ENCODE peak calls at places on chromosomes 12 and 14, in ten cellular contexts. P is mesothelial cell of epicardium; L is aorta; H is AG20443; C is PC-3; B is retina; I is HT1080; K is stimulated activated CD4-positive, alpha-beta T cell treated with anti-CD3 and anti-CD28 coated beads, Interleukin-2, amount 100 ng/mL, for 48 hours; J is CD8-positive, alpha-beta memory T cell; M is astrocyte of the hippocampus. U is an unnamed sample.

GRCh38 chr14:80973918-80974317 is 18.5 kb downstream of the TSHR start:
- DNase-seq in P (no peak), L (no peak), H (no peak), C (no peak), B (no peak), I (no peak), K (no peak), J (no peak), M (peak; percentile 48), U (no peak)

GRCh38 chr12:73950506-73950905 is 587.1 kb upstream of the ATXN7L3B start:
- DNase-seq in P (no peak), L (no peak), H (no peak), C (no peak), B (no peak), I (peak; percentile 33), K (no peak), J (no peak), M (no peak), U (no peak)

GRCh38 chr14:67319142-67319541 is 40.5 kb downstream of the ATP6V1D start:
- DNase-seq in P (no peak), L (no peak), H (no peak), C (peak; percentile 74), B (no peak), I (no peak), K (no peak), J (no peak), M (peak; percentile 18), U (no peak)

GRCh38 chr12:57147641-57147944 is 174 bp upstream of the LRP1-AS start:
- DNase-seq in P (no peak), L (peak; percentile 75), H (peak; percentile 51), C (no peak), B (no peak), I (peak; percentile 68), K (no peak), J (no peak), M (no peak), U (no peak)

GRCh38 chr14:72715215-72715909 is 178.5 kb downstream of the DPF3 start:
- DNase-seq in P (no peak), L (no peak), H (no peak), C (no peak), B (no peak), I (no peak), K (no peak), J (no peak), M (peak; percentile 18), U (no peak)

GRCh38 chr14:100370003-100370402 is 46.9 kb downstream of the SLC25A47 start:
- DNase-seq in P (no peak), L (no peak), H (no peak), C (peak; percentile 31), B (no peak), I (peak; percentile 26), K (no peak), J (no peak), M (no peak), U (no peak)

GRCh38 chr14:99982449-99983250 is 82.6 kb upstream of the EVL start:
- DNase-seq in P (peak; percentile 29), L (no peak), H (peak; percentile 79), C (peak; percentile 71), B (peak; percentile 71), I (peak; percentile 58), K (peak; percentile 63), J (peak; percentile 45), M (peak; percentile 78), U (no peak)

GRCh38 chr14:30296956-30297405 is 262.0 kb upstream of the G2E3 start:
- DNase-seq in P (no peak), L (no peak), H (no peak), C (no peak), B (no peak), I (no peak), K (no peak), J (no peak), M (no peak), U (no peak)

GRCh38 chr12:113242018-113242418 is 20.8 kb downstream of the TPCN1 start:
- DNase-seq in P (no peak), L (no peak), H (peak; percentile 75), C (peak; percentile 98), B (no peak), I (peak; percentile 95), K (no peak), J (no peak), M (peak; percentile 76), U (no peak)

GRCh38 chr12:94047781-94048567 is 100.4 kb upstream of the PLXNC1 start:
- DNase-seq in P (no peak), L (no peak), H (no peak), C (no peak), B (no peak), I (no peak), K (no peak), J (no peak), M (no peak), U (no peak)

GRCh38 chr12:125861299-125862281 is 796.4 kb downstream of the AACS start:
- DNase-seq in P (no peak), L (peak; percentile 75), H (no peak), C (no peak), B (peak; percentile 38), I (no peak), K (no peak), J (no peak), M (peak; percentile 4), U (peak; percentile 76)

GRCh38 chr14:62736426-62737043 is 308.7 kb downstream of the KCNH5 start:
- DNase-seq in P (no peak), L (no peak), H (no peak), C (no peak), B (no peak), I (peak; percentile 3), K (no peak), J (no peak), M (no peak), U (no peak)

GRCh38 chr12:21129352-21129751 is 1.6 kb upstream of the SLCO1B1 start:
- DNase-seq in P (no peak), L (no peak), H (no peak), C (no peak), B (no peak), I (no peak), K (no peak), J (no peak), M (no peak), U (no peak)

GRCh38 chr14:23327947-23328744 is 6.9 kb downstream of the PABPN1 start:
- DNase-seq in P (no peak), L (no peak), H (peak; percentile 83), C (peak; percentile 79), B (peak; percentile 65), I (peak; percentile 53), K (peak; percentile 57), J (peak; percentile 47), M (peak; percentile 83), U (no peak)

GRCh38 chr12:13196302-13196921 is at the start of gene EMP1:
- DNase-seq in P (no peak), L (peak; percentile 97), H (peak; percentile 83), C (peak; percentile 98), B (no peak), I (peak; percentile 100), K (peak; percentile 55), J (peak; percentile 20), M (peak; percentile 99), U (peak; percentile 94)

GRCh38 chr12:54265364-54265812 is 14.5 kb downstream of the CBX5 start:
- DNase-seq in P (no peak), L (no peak), H (no peak), C (no peak), B (no peak), I (no peak), K (no peak), J (no peak), M (no peak), U (no peak)

GRCh38 chr12:56635539-56636117 is 5.5 kb upstream of the BAZ2A start:
- DNase-seq in P (no peak), L (no peak), H (no peak), C (no peak), B (no peak), I (no peak), K (no peak), J (peak; percentile 61), M (no peak), U (no peak)

GRCh38 chr12:131860472-131861260 is 32.5 kb downstream of the MMP17 start:
- DNase-seq in P (no peak), L (no peak), H (peak; percentile 94), C (peak; percentile 95), B (peak; percentile 45), I (no peak), K (no peak), J (no peak), M (peak; percentile 68), U (peak; percentile 76)

GRCh38 chr12:34217660-34218059 is 195.4 kb downstream of the ALG10 start:
- DNase-seq in P (no peak), L (no peak), H (no peak), C (no peak), B (no peak), I (no peak), K (no peak), J (no peak), M (no peak), U (no peak)

GRCh38 chr12:112121780-112122565 is 3.4 kb upstream of the TRAFD1 start:
- DNase-seq in P (no peak), L (peak; percentile 86), H (peak; percentile 63), C (peak; percentile 85), B (no peak), I (peak; percentile 48), K (no peak), J (no peak), M (peak; percentile 81), U (no peak)

GRCh38 chr14:98944989-98945388 is 327.0 kb downstream of the BCL11B start:
- DNase-seq in P (no peak), L (no peak), H (no peak), C (no peak), B (no peak), I (no peak), K (no peak), J (no peak), M (no peak), U (no peak)

GRCh38 chr14:91748049-91748448 is 16.2 kb upstream of the CATSPERB start:
- DNase-seq in P (no peak), L (no peak), H (no peak), C (no peak), B (no peak), I (no peak), K (no peak), J (no peak), M (no peak), U (no peak)

GRCh38 chr12:64029013-64029857 is 184.7 kb downstream of the SRGAP1 start:
- DNase-seq in P (no peak), L (no peak), H (peak; percentile 87), C (no peak), B (no peak), I (no peak), K (no peak), J (no peak), M (peak; percentile 28), U (no peak)